ENCODE peak calls at places on chromosomes 12 and 14, in four cellular contexts. I is K562, F is Panc1, P is HCT116. C is an unnamed sample.

GRCh38 chr12:54082402-54082892 is 28.8 kb downstream of the HOXC4 start:
- DNase-seq in I (peak), F (no peak), P (no peak), C (no peak)

GRCh38 chr14:53278602-53279506 is 125.7 kb upstream of the DDHD1 start:
- DNase-seq in I (no peak), F (no peak), P (no peak), C (peak)

GRCh38 chr14:100681111-100681510 is 45.6 kb upstream of the DLK1 start:
- DNase-seq in I (no peak), F (no peak), P (no peak), C (no peak)

GRCh38 chr14:95698287-95698686 is 12.1 kb downstream of the TCL1B start:
- DNase-seq in I (no peak), F (no peak), P (no peak), C (no peak)

GRCh38 chr14:72609205-72609916 is 284.5 kb downstream of the DPF3 start:
- DNase-seq in I (no peak), F (no peak), P (no peak), C (no peak)

GRCh38 chr12:130514149-130514551 is 176.5 kb downstream of the PIWIL1 start:
- DNase-seq in I (no peak), F (no peak), P (no peak), C (no peak)

GRCh38 chr12:48937170-48937569 is 11.9 kb upstream of the FKBP11 start:
- DNase-seq in I (peak), F (no peak), P (no peak), C (no peak)

GRCh38 chr12:101819467-101819866 is 11.3 kb downstream of the GNPTAB start:
- DNase-seq in I (no peak), F (no peak), P (no peak), C (no peak)

GRCh38 chr14:19729763-19730162 is 13.6 kb upstream of the OR4Q3 start:
- DNase-seq in I (no peak), F (no peak), P (no peak), C (no peak)

GRCh38 chr12:7832059-7832696 is 40.5 kb downstream of the SLC2A14 start:
- DNase-seq in I (peak), F (peak), P (peak), C (peak)

GRCh38 chr12:55057466-55057865 is 37.7 kb downstream of the NEUROD4 start:
- DNase-seq in I (no peak), F (no peak), P (no peak), C (no peak)

GRCh38 chr12:93587601-93588000 is 15.1 kb downstream of the SOCS2 start:
- DNase-seq in I (peak), F (no peak), P (no peak), C (no peak)

GRCh38 chr12:106142591-106143261 is 4.0 kb upstream of the NUAK1 start:
- DNase-seq in I (no peak), F (no peak), P (no peak), C (no peak)

GRCh38 chr12:106145539-106146447 is 7.0 kb upstream of the NUAK1 start:
- DNase-seq in I (no peak), F (no peak), P (no peak), C (no peak)

GRCh38 chr12:106146987-106147386 is 8.2 kb upstream of the NUAK1 start:
- DNase-seq in I (no peak), F (no peak), P (no peak), C (no peak)

GRCh38 chr12:106147956-106148355 is 9.2 kb upstream of the NUAK1 start:
- DNase-seq in I (no peak), F (no peak), P (no peak), C (no peak)

DNA sequence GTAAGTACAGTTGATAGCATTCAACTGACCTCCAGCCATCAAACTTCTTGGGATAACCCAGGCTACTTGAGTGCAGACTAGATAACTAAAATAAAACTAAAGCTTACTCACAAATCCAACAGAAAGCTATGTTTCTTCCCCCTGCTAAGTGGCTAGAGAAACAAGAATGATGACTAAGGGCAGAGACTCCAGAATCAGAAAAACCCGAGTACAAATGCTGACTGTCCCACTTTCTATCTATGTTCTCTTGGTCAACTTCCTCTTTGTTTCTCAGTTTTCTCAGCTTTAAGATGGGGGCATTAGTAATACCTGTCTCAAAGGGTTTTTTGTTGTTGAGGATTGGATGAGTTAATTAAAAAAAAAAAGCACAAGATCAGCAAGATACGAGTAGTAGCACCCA is 6.1 kb upstream of the NUAK1 start:
- DNase-seq in I (no peak), F (no peak), P (no peak), C (no peak)
- TF ChIP-seq TCF7L2 in I (no peak), F (no peak), P (no peak), C (no peak)

GRCh38 chr12:89069431-89069830 is 282.9 kb downstream of the DUSP6 start:
- DNase-seq in I (no peak), F (no peak), P (no peak), C (no peak)
- TF ChIP-seq TCF7L2 in I (no peak), F (no peak), P (no peak), C (no peak)

DNA sequence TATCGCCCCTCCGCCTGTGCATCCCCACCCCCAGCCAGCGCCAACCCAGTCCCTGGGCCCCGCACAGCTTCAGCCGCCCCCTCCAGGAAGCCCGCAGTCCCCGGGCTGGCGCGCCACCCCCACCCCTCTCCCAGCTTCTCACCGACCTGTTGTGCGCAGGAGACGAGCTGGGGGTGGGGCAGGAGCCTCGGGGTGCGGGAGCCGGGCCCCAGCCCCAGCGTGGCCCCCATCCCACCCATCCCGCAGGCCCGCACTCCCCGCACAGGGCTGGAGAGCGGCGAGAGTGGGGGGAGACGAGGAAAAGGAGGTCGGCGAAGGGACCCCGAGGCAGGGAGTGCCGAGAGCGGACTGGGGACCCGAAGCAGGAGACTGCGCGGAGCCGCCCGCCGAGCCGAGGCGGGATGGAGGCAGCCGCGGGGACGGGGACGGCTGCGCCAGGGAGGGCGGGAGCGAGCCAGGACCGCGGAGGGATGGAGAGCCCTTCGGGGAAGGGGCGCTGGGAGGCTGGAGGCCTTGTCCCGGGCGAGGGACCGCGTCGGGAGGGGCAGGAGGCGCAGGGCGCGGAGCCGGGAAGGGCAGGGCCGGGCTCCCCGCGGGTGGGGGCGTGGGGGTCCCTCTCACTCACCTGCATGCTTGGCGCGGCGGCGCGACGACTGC is 498 bp downstream of the PIANP start:
- DNase-seq in I (no peak), F (no peak), P (no peak), C (no peak)
- TF ChIP-seq TCF7L2 in I (no peak), F (no peak), P (no peak), C (no peak)

GRCh38 chr12:75658286-75658685 is 146.9 kb upstream of the KRR1 start:
- DNase-seq in I (no peak), F (no peak), P (no peak), C (no peak)

GRCh38 chr12:75655233-75655879 is 143.9 kb upstream of the KRR1 start:
- DNase-seq in I (no peak), F (no peak), P (no peak), C (no peak)

GRCh38 chr12:75657866-75658265 is 146.5 kb upstream of the KRR1 start:
- DNase-seq in I (no peak), F (no peak), P (no peak), C (no peak)

GRCh38 chr12:75656210-75656609 is 144.8 kb upstream of the KRR1 start:
- DNase-seq in I (no peak), F (no peak), P (no peak), C (no peak)

DNA sequence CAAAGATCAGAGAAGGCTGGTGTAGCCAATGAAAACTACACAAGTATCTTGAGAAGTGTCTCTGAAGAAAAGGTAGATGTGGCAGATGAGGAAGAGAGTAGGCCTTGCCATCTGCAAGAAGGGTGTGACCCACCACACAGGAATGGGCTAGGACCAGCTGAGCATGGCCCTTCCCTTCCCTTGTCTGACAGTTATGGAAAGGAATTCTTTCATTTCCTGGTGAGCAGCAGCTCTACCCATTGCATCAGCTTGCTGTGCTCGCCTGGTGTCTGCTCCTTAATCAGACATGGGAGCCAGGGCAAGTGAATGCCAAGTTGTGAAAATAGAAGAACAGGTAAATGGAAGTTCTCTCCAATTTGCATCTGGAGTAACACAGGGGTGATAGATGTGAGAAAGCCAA is 145.2 kb upstream of the KRR1 start:
- DNase-seq in I (no peak), F (no peak), P (peak), C (peak)
- TF ChIP-seq TCF7L2 in I (no peak), F (no peak), P (peak), C (no peak)

DNA sequence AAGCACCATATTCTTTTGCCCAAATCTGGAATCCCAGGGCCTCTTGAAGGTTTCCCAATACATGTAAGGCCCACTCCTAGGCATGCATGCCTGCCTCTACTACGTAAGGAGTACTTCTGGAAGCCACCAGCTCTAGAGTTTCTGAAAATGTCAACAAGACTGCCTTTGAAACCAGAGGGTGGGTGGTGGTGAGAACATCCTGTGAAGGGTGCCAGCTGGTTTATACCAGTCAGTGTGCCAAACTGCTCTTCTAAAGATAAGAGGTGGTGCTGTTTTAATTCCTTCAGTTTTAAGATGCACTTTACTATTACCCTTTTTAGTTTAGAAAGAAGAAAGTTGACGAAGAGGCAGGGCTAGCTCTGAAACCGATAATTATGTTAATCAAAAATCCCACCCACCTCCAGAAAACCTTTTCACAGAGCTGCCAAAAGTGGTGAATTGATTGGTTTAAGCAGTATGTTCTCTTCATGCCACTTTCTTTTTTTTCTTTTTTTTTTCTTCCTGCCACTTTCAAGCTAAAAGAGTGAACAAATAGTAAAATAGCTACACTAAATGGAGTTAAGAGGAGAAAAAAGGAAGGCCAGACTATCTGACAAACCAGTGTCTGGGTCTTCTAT is 8.8 kb upstream of the WDR89 start:
- DNase-seq in I (no peak), F (no peak), P (no peak), C (no peak)
- TF ChIP-seq TCF7L2 in I (no peak), F (no peak), P (no peak), C (no peak)

DNA sequence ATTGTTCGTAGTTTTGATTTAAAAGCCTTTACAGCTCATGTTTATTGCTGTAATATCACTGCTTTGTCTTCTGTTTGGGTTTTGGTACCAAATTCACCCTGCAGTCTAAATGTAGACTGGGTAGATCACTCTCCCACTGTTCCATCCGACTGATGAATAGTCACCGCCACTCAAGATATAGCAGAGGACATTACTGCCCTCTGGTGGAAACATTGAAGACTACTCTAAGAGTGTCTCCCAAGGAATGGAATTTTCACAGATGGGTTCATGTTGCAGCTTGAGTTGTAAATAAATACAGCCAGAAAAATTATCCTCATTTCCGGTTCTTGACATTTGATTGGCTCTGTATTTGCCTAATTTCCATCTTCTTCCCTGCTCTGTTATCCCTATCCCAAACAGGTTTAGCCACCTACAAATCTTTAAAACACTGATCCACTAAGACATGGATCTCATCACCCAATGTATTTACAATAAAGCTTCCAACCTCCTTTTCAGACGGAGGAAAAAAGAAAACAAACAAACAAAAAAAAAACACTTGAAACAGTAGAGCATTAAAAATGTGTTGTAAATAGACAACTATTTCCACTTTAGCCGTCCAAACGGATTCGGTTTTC is 198.3 kb upstream of the CPNE8 start:
- DNase-seq in I (peak), F (peak), P (peak), C (peak)
- TF ChIP-seq TCF7L2 in I (no peak), F (no peak), P (no peak), C (no peak)

GRCh38 chr12:23099604-23100003 is 474.6 kb downstream of the ETNK1 start:
- DNase-seq in I (no peak), F (no peak), P (no peak), C (no peak)
- TF ChIP-seq TCF7L2 in I (no peak), F (no peak), P (no peak), C (no peak)

GRCh38 chr12:85575115-85576096 is 260.8 kb downstream of the RASSF9 start:
- DNase-seq in I (peak), F (peak), P (peak), C (peak)
- TF ChIP-seq TCF7L2 in I (no peak), F (no peak), P (no peak), C (no peak)

DNA sequence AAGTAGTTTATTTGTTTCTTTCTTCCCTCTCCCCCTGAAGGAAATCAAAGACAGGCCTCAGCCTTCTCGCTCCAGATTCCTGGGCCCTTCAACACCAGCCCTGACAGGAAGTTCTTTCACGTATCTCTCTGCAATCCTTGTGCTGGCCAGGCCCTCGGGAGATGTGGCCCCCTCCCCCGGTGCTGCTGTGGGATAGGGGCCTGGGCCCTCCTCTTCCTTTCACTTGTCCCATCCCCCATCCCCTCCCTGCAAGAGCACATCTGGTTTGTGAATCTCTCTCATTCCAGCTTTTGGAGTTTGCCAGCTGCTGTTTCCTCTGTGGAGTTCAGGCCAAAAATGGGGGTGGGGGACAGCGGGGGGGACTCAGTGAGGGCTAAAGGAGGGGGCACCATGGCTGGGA is 7.2 kb downstream of the LRP1 start:
- DNase-seq in I (no peak), F (no peak), P (no peak), C (no peak)
- TF ChIP-seq TCF7L2 in I (no peak), F (no peak), P (no peak), C (no peak)

GRCh38 chr12:4700621-4701026 is 19.6 kb upstream of the GALNT8 start:
- DNase-seq in I (no peak), F (no peak), P (no peak), C (no peak)
- TF ChIP-seq TCF7L2 in I (no peak), F (no peak), P (no peak), C (no peak)